ENCODE peak calls at places on chromosomes 13 and 19, in nine cellular contexts. E, T, V, O, W, L, H, I and A are unnamed samples.

GRCh38 chr13:86318424-86318823 is 519.2 kb upstream of the SLITRK6 start:
- DNase-seq in O (no peak), V (no peak), I (no peak), T (no peak), H (no peak), L (no peak), E (no peak), W (no peak), A (no peak)

GRCh38 chr13:75635621-75636338 is at the start of gene LMO7:
- DNase-seq in L (peak), T (peak), V (peak), O (peak), H (peak), I (peak), E (peak), W (peak), A (peak)

GRCh38 chr19:45442927-45443461 is 19.3 kb upstream of the ERCC1 start:
- DNase-seq in W (peak), H (peak), L (no peak), I (no peak), O (no peak), V (peak), E (peak), T (peak), A (no peak)

GRCh38 chr13:97743946-97744345 is 209.5 kb upstream of the IPO5 start:
- DNase-seq in E (no peak), O (no peak), I (no peak), H (no peak), V (no peak), T (no peak), W (no peak), L (no peak), A (no peak)

GRCh38 chr19:32626969-32627368 is 46.0 kb downstream of the PDCD5 start:
- DNase-seq in I (no peak), T (no peak), O (no peak), E (no peak), H (no peak), W (no peak), V (no peak), L (no peak), A (no peak)

GRCh38 chr19:15251010-15251748 is 18.9 kb upstream of the EPHX3 start:
- DNase-seq in L (no peak), E (no peak), V (no peak), W (no peak), I (no peak), H (peak), T (no peak), O (no peak), A (peak)

GRCh38 chr13:24264976-24265375 is 44.4 kb upstream of the C1QTNF9 start:
- DNase-seq in V (no peak), T (peak), O (peak), H (no peak), I (no peak), L (no peak), W (peak), E (no peak), A (no peak)

GRCh38 chr13:111385182-111385857 is 64.9 kb downstream of the TEX29 start:
- DNase-seq in T (no peak), L (no peak), H (no peak), I (no peak), V (no peak), E (no peak), W (peak), O (no peak), A (no peak)

GRCh38 chr19:30011051-30011578 is 69.1 kb downstream of the URI1 start:
- DNase-seq in V (no peak), W (no peak), L (no peak), H (no peak), I (no peak), O (peak), E (no peak), T (no peak), A (no peak)

GRCh38 chr13:94433055-94433947 is 46.2 kb downstream of the DCT start:
- DNase-seq in W (no peak), T (peak), E (no peak), L (no peak), H (no peak), O (no peak), I (no peak), V (no peak), A (no peak)

GRCh38 chr19:13033819-13034611 is 38.7 kb downstream of the NFIX start:
- DNase-seq in I (peak), E (no peak), V (peak), L (no peak), H (peak), W (no peak), T (peak), O (peak), A (peak)

GRCh38 chr13:106570354-106570822 is 2.5 kb upstream of the ARGLU1 start:
- DNase-seq in O (peak), I (peak), W (peak), V (peak), L (peak), H (peak), E (peak), T (peak), A (peak)

GRCh38 chr13:39783051-39783450 is 127.6 kb downstream of the COG6 start:
- DNase-seq in E (no peak), O (no peak), L (no peak), T (no peak), W (no peak), V (no peak), H (no peak), I (no peak), A (no peak)

GRCh38 chr13:43306364-43306763 is 283.0 kb downstream of the DNAJC15 start:
- DNase-seq in V (no peak), O (no peak), L (no peak), E (no peak), T (no peak), W (no peak), H (no peak), I (no peak), A (no peak)

GRCh38 chr19:43290568-43291359 is 21.4 kb upstream of the PSG9 start:
- DNase-seq in O (no peak), W (no peak), I (no peak), V (no peak), H (no peak), L (no peak), E (no peak), T (no peak), A (no peak)

GRCh38 chr19:805600-806550 is 8.6 kb downstream of the PTBP1 start:
- DNase-seq in V (no peak), E (no peak), O (no peak), H (no peak), W (no peak), L (no peak), I (no peak), T (no peak), A (peak)

GRCh38 chr13:114054830-114055439 is 77.5 kb downstream of the RASA3 start:
- DNase-seq in V (no peak), I (no peak), T (no peak), O (no peak), E (no peak), W (no peak), L (no peak), H (no peak), A (no peak)

GRCh38 chr19:18254546-18255500 is 19.4 kb downstream of the IQCN start:
- DNase-seq in L (no peak), W (no peak), V (peak), H (peak), T (peak), E (no peak), O (peak), I (no peak), A (no peak)

GRCh38 chr13:71758823-71759222 is 108.2 kb downstream of the DACH1 start:
- DNase-seq in O (no peak), I (no peak), T (no peak), V (no peak), L (no peak), W (no peak), H (no peak), E (no peak), A (no peak)

GRCh38 chr19:13098291-13099072 is 4.2 kb downstream of the LYL1 start:
- DNase-seq in H (peak), O (no peak), V (no peak), T (no peak), W (no peak), I (no peak), E (no peak), L (peak), A (peak)

GRCh38 chr13:23740002-23740401 is 149.2 kb downstream of the MIPEP start:
- DNase-seq in V (no peak), O (no peak), H (no peak), W (no peak), I (no peak), L (no peak), E (no peak), T (no peak), A (no peak)

GRCh38 chr19:30631035-30631375 is 258.8 kb downstream of the ZNF536 start:
- DNase-seq in W (no peak), H (no peak), L (no peak), E (no peak), V (no peak), T (no peak), I (no peak), O (no peak), A (no peak)

DNA sequence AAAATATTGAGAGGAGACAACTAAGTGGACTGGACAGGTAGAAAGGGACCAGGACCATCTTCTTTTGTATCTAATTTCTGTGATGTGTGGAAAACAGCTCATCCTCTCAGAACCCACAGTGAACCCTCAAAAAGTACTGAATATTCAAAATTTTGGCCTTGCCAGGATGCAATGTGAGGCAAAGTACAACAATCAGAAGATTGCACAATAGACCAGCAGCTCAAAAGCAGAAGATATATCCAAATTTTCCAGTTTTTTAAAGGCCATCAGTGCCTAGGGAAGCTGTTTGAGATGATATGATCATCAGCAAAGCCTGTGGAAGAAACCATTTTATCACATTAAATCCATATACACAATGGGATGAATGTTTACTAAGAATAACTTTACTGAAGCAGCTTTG is 973.3 kb upstream of the MIR17HG start:
- DNase-seq in T (no peak), V (no peak), O (no peak), I (no peak), E (no peak), H (no peak), L (no peak), W (no peak), A (no peak)
- TF ChIP-seq POLR2A in T (no peak), V (no peak), O (no peak), I (no peak), E (no peak), H (no peak), L (no peak), W (no peak), A (no peak)

DNA sequence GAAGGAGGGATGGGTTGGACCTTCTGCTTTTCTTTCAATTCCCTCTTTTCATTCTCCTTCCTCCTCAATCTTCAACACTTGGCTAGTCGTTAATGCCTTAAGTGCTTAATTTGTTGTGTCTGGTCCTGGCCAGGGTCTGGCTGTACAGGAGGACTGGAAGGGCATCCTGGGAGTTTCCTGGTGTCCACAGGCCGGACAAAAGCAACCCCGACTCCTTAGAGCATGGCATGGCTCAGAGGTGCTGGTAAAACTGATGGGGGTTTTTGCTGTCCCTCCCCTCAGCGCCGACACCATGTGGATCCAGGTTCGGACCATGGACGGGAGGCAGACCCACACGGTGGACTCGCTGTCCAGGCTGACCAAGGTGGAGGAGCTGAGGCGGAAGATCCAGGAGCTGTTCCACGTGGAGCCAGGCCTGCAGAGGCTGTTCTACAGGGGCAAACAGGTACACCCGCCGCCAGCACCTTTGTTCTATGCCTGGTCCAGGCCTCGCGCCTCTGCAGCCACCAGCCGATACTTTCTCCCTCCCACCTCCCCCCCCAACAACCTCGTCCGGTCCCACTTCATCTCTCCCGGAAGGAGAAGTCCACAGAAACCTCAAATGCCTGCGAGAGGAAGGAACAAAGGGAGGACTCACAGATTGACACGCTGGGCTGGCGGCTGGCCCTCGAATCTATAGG is 1.4 kb downstream of the UHRF1 start:
- DNase-seq in W (no peak), L (no peak), T (peak), E (no peak), V (no peak), I (no peak), O (no peak), H (peak), A (no peak)
- TF ChIP-seq POLR2A in W (no peak), L (no peak), T (no peak), E (no peak), V (no peak), I (no peak), O (no peak), H (no peak), A (no peak)

DNA sequence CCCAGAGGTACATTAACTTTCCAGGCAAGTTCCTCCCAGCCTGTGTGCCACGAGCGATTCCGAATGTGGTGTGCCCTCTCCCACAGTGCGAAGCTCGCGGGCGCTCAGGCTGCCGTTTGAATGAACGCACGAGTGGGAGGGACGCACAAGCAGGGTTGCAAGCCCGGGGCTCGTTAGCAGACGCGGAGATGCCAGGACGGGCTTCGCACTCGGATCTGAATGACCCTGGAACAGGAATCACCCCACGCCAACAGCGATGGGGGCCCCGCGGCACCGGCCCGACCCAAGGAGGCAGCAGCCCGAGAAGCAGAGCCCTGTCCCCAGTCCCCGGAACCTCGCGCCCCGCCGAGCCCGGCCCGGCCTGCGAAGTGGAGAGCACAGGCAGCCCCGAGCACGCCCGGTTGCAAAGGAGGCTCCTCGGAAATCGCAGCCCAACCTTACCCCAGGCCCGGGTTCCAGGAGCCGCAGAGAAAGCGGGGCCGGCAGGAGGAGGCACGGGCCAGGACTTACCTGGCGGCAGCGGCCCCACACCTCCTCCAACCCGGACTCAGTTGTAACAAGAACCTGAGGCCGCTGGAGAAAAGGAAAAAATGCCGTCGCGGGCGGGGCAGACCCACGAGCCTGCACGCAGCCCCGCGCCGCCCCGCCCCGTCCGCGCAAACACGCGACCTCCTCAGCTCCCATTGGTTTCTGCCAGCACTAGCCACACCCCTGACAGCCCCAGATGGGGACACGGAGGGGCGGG is at the start of gene SLC25A30:
- DNase-seq in I (peak), O (peak), V (peak), H (peak), W (peak), L (peak), E (peak), T (peak), A (peak)
- TF ChIP-seq POLR2A in I (no peak), O (no peak), V (peak), H (peak), W (no peak), L (peak), E (peak), T (peak), A (peak)

GRCh38 chr13:21176195-21176981 is at the start of the genes MRPL57 and SKA3:
- DNase-seq in W (peak), E (peak), O (peak), I (peak), V (peak), L (peak), T (peak), H (peak), A (peak)
- TF ChIP-seq POLR2A in W (no peak), E (peak), O (peak), I (peak), V (peak), L (peak), T (peak), H (peak), A (no peak)

GRCh38 chr19:36120092-36120983 is 5.1 kb downstream of the TBCB start:
- DNase-seq in V (no peak), H (no peak), O (no peak), L (no peak), E (no peak), I (no peak), W (no peak), T (no peak), A (no peak)
- TF ChIP-seq POLR2A in V (no peak), H (no peak), O (no peak), L (no peak), E (no peak), I (no peak), W (no peak), T (no peak), A (no peak)

GRCh38 chr13:112741835-112742570 is 52.2 kb downstream of the ATP11A start:
- DNase-seq in E (no peak), T (no peak), W (no peak), L (no peak), O (no peak), V (no peak), H (peak), I (no peak), A (no peak)

GRCh38 chr13:112742583-112742982 is 52.7 kb downstream of the ATP11A start:
- DNase-seq in H (no peak), L (no peak), W (no peak), I (no peak), T (no peak), V (no peak), E (no peak), O (no peak), A (no peak)

GRCh38 chr13:112741185-112741755 is 51.4 kb downstream of the ATP11A start:
- DNase-seq in W (no peak), O (no peak), T (no peak), L (no peak), I (no peak), E (no peak), V (no peak), H (no peak), A (no peak)

GRCh38 chr13:112738606-112739005 is 48.8 kb downstream of the ATP11A start:
- DNase-seq in I (no peak), V (no peak), T (no peak), E (no peak), W (no peak), L (no peak), O (no peak), H (no peak), A (no peak)

DNA sequence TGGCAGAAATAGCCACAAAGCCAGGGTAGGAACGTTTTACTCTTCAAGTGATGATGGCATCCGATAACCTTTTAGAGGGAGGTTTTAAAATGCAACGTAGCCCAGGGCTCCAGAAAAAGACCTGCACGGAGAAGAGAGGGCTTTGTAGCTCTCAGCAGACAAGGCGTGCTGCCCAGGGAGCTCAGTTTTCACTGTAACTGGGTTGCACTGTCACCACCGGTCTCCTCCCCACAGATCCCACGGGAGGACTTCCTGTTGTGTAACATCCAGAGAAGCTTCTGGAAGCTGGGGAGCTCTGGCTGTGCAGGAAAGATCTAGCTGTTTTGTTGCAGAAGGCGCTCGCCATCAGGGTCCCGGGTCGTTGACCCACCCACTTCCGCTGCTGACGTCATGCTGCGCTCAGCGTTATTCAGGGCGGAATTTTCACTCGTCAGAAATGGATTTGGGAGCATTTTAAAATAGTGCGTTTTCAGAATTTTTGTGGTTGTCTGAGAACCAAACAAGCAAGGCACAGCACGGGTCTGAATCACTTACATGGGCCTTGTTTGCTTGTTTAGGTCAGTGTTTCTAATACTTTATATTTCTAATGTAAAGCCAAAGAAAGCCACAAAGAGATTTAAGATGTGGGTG is 50.8 kb downstream of the ATP11A start:
- DNase-seq in T (peak), L (no peak), H (peak), V (peak), I (no peak), O (peak), W (peak), E (peak), A (peak)
- TF ChIP-seq POLR2A in T (no peak), L (no peak), H (no peak), V (no peak), I (no peak), O (no peak), W (no peak), E (no peak), A (peak)